ENCODE peak calls at places on chromosomes 1 and 21, in six cellular contexts. K is GM23248, U is A673, H is PC-3, M is astrocyte of the spinal cord, E is AG10803. R is an unnamed sample.
A peak's percentile ranks its signal among the peaks of the same experiment; 100 is the strongest.

GRCh38 chr1:229599218-229599812 is 26.6 kb downstream of the TAF5L start:
- DNase-seq in K (peak; percentile 44), U (no peak), H (no peak), M (no peak), E (no peak), R (no peak)

GRCh38 chr1:71804140-71804539 is 478.2 kb downstream of the NEGR1 start:
- DNase-seq in K (no peak), U (peak; percentile 8), H (no peak), M (no peak), E (no peak), R (no peak)

GRCh38 chr1:209208648-209209047 is 374.9 kb upstream of the CAMK1G start:
- DNase-seq in K (no peak), U (no peak), H (peak; percentile 73), M (no peak), E (no peak), R (no peak)

GRCh38 chr21:34965200-34966174 is 83.6 kb downstream of the RUNX1 start:
- DNase-seq in K (peak; percentile 76), U (no peak), H (peak; percentile 93), M (peak; percentile 52), E (peak; percentile 69), R (no peak)

GRCh38 chr1:237509748-237510147 is 381.0 kb downstream of the ZP4 start:
- DNase-seq in K (no peak), U (no peak), H (no peak), M (no peak), E (no peak), R (no peak)

GRCh38 chr1:152182431-152182830 is 23.4 kb upstream of the RPTN start:
- DNase-seq in K (peak; percentile 59), U (no peak), H (peak; percentile 41), M (peak; percentile 46), E (peak; percentile 33), R (peak; percentile 52)

GRCh38 chr1:172976222-172977041 is 74.3 kb downstream of the TNFSF18 start:
- DNase-seq in K (peak; percentile 92), U (no peak), H (peak; percentile 100), M (peak; percentile 98), E (peak; percentile 83), R (no peak)

GRCh38 chr1:199855580-199855979 is 171.9 kb upstream of the NR5A2 start:
- DNase-seq in K (peak; percentile 89), U (peak; percentile 6), H (peak; percentile 72), M (peak; percentile 29), E (peak; percentile 41), R (peak; percentile 11)

GRCh38 chr1:47441450-47442106 is 3.7 kb downstream of the FOXD2 start:
- DNase-seq in K (no peak), U (no peak), H (no peak), M (no peak), E (no peak), R (no peak)

GRCh38 chr1:117060441-117061317 is 553 bp downstream of the TTF2 start:
- DNase-seq in K (peak; percentile 62), U (peak; percentile 61), H (peak; percentile 51), M (peak; percentile 48), E (peak; percentile 31), R (peak; percentile 53)

GRCh38 chr1:2165636-2166035 is 28.9 kb downstream of the FAAP20 start:
- DNase-seq in K (no peak), U (no peak), H (no peak), M (no peak), E (no peak), R (no peak)

GRCh38 chr1:193115629-193116227 is 6.1 kb upstream of the CDC73 start:
- DNase-seq in K (peak; percentile 99), U (no peak), H (peak; percentile 92), M (peak; percentile 98), E (peak; percentile 98), R (peak; percentile 13)

GRCh38 chr1:30472526-30472925 is 250.9 kb downstream of the MATN1 start:
- DNase-seq in K (no peak), U (no peak), H (no peak), M (no peak), E (no peak), R (no peak)

GRCh38 chr1:19044975-19045831 is 88.7 kb upstream of the IFFO2 start:
- DNase-seq in K (peak; percentile 41), U (no peak), H (no peak), M (peak; percentile 51), E (no peak), R (peak; percentile 45)

GRCh38 chr1:204432708-204433107 is 21.1 kb upstream of the PPP1R15B start:
- DNase-seq in K (no peak), U (no peak), H (no peak), M (no peak), E (no peak), R (no peak)

GRCh38 chr1:209723761-209724693 is 19.4 kb downstream of the HSD11B1 start:
- DNase-seq in K (no peak), U (no peak), H (no peak), M (no peak), E (peak; percentile 26), R (no peak)

GRCh38 chr1:204971700-204972336 is 71.2 kb upstream of the CNTN2 start:
- DNase-seq in K (peak; percentile 95), U (peak; percentile 17), H (peak; percentile 81), M (no peak), E (peak; percentile 77), R (peak; percentile 49)

GRCh38 chr1:6124746-6125365 is 55.3 kb downstream of the CHD5 start:
- DNase-seq in K (no peak), U (no peak), H (no peak), M (no peak), E (no peak), R (no peak)

GRCh38 chr1:154256666-154257065 is 15.8 kb upstream of the HAX1 start:
- DNase-seq in K (peak; percentile 67), U (no peak), H (no peak), M (no peak), E (no peak), R (no peak)

GRCh38 chr21:41316200-41316599 is 401 bp upstream of the FAM3B start:
- DNase-seq in K (no peak), U (no peak), H (no peak), M (no peak), E (no peak), R (no peak)

GRCh38 chr1:196723325-196724185 is 51.1 kb upstream of the CFHR3 start:
- DNase-seq in K (peak; percentile 45), U (peak; percentile 66), H (peak; percentile 46), M (peak; percentile 19), E (peak; percentile 61), R (peak; percentile 47)

GRCh38 chr1:193143285-193143684 is 21.5 kb downstream of the CDC73 start:
- DNase-seq in K (peak; percentile 33), U (peak; percentile 33), H (peak; percentile 29), M (peak; percentile 37), E (peak; percentile 21), R (no peak)

GRCh38 chr1:68174173-68175113 is 57.9 kb downstream of the WLS start:
- DNase-seq in K (peak; percentile 96), U (peak; percentile 60), H (peak; percentile 85), M (peak; percentile 97), E (peak; percentile 94), R (no peak)

GRCh38 chr1:117674521-117675400 is 68.9 kb downstream of the TENT5C start:
- DNase-seq in K (peak; percentile 76), U (peak; percentile 38), H (peak; percentile 43), M (no peak), E (peak; percentile 38), R (peak; percentile 73)

DNA sequence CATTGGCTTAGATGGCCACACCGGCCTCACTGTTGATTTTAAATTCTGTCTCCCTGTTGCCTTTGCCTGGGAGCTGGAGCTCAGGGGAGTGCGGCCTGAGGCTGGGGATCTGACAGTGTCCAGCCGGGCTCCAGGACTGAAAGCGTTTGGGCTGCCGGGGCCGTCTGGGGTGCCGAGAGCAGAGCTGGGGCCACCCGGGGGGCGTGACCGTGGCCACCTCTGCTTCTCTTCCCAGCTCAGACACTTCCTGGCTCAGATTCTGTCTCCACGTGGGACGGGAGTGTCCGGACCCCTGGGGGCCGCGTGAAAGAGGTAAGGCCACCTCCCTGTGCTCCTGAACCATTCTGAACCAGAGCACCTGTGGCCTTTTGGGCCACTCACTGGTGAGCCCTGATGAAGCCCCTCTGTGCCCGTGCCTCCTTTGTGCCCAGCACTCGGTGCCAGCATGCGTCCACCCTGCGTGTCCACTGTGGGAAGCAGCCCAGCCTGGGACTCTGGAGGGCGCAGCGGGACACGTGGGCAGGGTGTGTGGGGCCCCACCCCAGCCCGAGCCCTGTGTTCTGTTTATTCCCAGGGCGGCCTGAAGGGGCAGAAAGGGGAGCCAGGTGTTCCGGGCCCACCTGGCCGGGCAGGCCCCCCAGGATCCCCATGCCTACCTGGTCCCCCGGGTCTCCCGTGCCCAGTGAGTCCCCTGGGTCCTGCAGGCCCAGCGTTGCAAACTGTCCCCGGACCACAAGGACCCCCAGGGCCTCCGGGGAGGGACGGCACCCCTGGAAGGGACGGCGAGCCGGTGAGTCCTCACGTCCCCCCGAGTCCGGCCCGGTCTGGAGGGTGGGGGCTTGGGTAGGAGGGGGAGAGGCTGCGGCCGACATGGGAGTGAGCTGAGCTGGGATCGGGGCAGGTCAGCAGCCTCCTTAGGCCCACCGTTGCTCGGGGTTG is 64.8 kb downstream of the SLC19A1 start:
- DNase-seq in K (no peak), U (no peak), H (no peak), M (no peak), E (no peak), R (no peak)
- H3K4me3 ChIP-seq in K (no peak overlapping the region), U (no peak overlapping the region), H (no peak overlapping the region), M (no peak overlapping the region), E (no peak overlapping the region), R (no peak overlapping the region)

GRCh38 chr1:26951821-26952497 is 8.3 kb downstream of the KDF1 start:
- DNase-seq in K (no peak), U (no peak), H (no peak), M (no peak), E (no peak), R (no peak)
- H3K4me3 ChIP-seq in K (no peak overlapping the region), U (no peak overlapping the region), H (no peak overlapping the region), M (no peak overlapping the region), E (no peak overlapping the region), R (no peak overlapping the region)

GRCh38 chr1:230806552-230806951 is 59.4 kb downstream of the CAPN9 start:
- DNase-seq in K (no peak), U (no peak), H (no peak), M (no peak), E (no peak), R (no peak)
- H3K4me3 ChIP-seq in K (no peak overlapping the region), U (no peak overlapping the region), H (no peak overlapping the region), M (no peak overlapping the region), E (no peak overlapping the region), R (no peak overlapping the region)

DNA sequence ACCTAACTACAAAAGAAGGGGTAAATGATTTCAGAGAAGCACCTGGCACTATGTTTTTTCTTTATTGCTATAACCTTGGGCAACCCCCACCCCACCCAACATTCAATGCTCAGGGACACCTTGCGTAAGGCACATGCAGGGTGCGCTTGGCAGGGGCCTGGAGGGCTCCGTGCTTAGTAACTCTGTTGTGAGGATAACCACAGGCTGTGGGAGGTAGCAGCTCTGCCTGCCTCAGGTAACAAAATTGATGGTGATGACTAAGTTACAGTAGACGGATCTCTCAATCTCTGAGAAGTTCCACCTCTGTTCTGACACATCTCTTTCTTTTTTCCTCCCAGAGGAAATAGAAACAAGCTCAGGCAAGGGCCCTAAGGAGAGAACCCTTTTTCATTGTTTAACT is 8.7 kb upstream of the CCN1 start:
- DNase-seq in K (no peak), U (no peak), H (peak; percentile 91), M (no peak), E (no peak), R (no peak)
- H3K4me3 ChIP-seq in K (peak overlapping the region; percentile 15), U (no peak overlapping the region), H (no peak overlapping the region), M (no peak overlapping the region), E (no peak overlapping the region), R (no peak overlapping the region)

R was measured in NB4.